ENCODE peak calls at places on chromosomes 1 and 21, in seven cellular contexts. O, T, C, G, Q, M and S are unnamed samples.

GRCh38 chr1:161115132-161115711 is 2.6 kb downstream of the PFDN2 start:
- DNase-seq in Q (no peak), C (no peak), T (no peak), G (no peak), M (peak), O (no peak), S (peak)

GRCh38 chr1:29682171-29682917 is 446.0 kb downstream of the PTPRU start:
- DNase-seq in C (peak), O (no peak), Q (no peak), T (peak), G (no peak), M (no peak), S (no peak)

GRCh38 chr1:235160395-235160964 is 570 bp downstream of the RBM34 start:
- DNase-seq in C (no peak), G (no peak), M (peak), O (peak), T (no peak), Q (no peak), S (no peak)

GRCh38 chr1:173823776-173824314 is 628 bp upstream of the DARS2 start:
- DNase-seq in Q (no peak), G (no peak), T (no peak), C (no peak), M (no peak), O (no peak), S (no peak)

GRCh38 chr1:66570196-66570595 is 36.2 kb downstream of the SGIP1 start:
- DNase-seq in T (no peak), Q (no peak), C (no peak), M (no peak), O (no peak), G (no peak), S (no peak)

GRCh38 chr1:6148497-6149241 is 31.5 kb downstream of the CHD5 start:
- DNase-seq in C (peak), O (peak), G (peak), Q (peak), T (no peak), M (peak), S (peak)

GRCh38 chr1:109274533-109275476 is 8.1 kb downstream of the PSRC1 start:
- DNase-seq in M (peak), O (no peak), T (no peak), C (peak), G (peak), Q (peak), S (peak)

GRCh38 chr1:244224487-244225430 is 173.7 kb downstream of the ZBTB18 start:
- DNase-seq in M (no peak), Q (no peak), C (no peak), G (peak), O (no peak), T (peak), S (no peak)

GRCh38 chr1:111234258-111234657 is 6.7 kb downstream of the CHI3L2 start:
- DNase-seq in G (no peak), C (no peak), O (no peak), M (no peak), Q (no peak), T (no peak), S (no peak)

GRCh38 chr21:28089599-28090421 is 902.9 kb downstream of the LTN1 start:
- DNase-seq in C (no peak), O (no peak), M (peak), T (no peak), G (no peak), Q (no peak), S (peak)

GRCh38 chr1:10046356-10047085 is 13.8 kb downstream of the UBE4B start:
- DNase-seq in G (no peak), O (no peak), Q (no peak), M (no peak), C (no peak), T (no peak), S (no peak)

GRCh38 chr1:47755368-47755990 is 241.7 kb downstream of the TRABD2B start:
- DNase-seq in M (peak), C (no peak), O (peak), G (peak), Q (no peak), T (no peak), S (peak)

GRCh38 chr1:197994907-197995407 is 77.8 kb downstream of the LHX9 start:
- DNase-seq in O (no peak), C (no peak), T (no peak), M (peak), Q (no peak), G (no peak), S (peak)

GRCh38 chr1:159214149-159214760 is 9.6 kb downstream of the ACKR1 start:
- DNase-seq in T (peak), G (peak), C (no peak), O (peak), Q (peak), M (peak), S (peak)

GRCh38 chr1:216034506-216034905 is 388.7 kb downstream of the USH2A start:
- DNase-seq in O (no peak), T (no peak), C (no peak), Q (no peak), G (no peak), M (no peak), S (peak)
- TF ChIP-seq CTCF in O (no peak), T (no peak), C (no peak), Q (peak), G (no peak), M (no peak), S (no peak)

GRCh38 chr1:2459757-2460156 is 16.3 kb upstream of the PLCH2 start:
- DNase-seq in O (no peak), M (peak), T (peak), Q (no peak), G (peak), C (no peak), S (no peak)
- TF ChIP-seq CTCF in O (no peak), M (no peak), T (no peak), Q (no peak), G (no peak), C (peak), S (no peak)

GRCh38 chr1:18528616-18529015 is 47.9 kb downstream of the KLHDC7A start:
- DNase-seq in M (no peak), T (no peak), O (no peak), Q (no peak), C (no peak), G (no peak), S (no peak)

GRCh38 chr1:18529714-18530113 is 49.0 kb downstream of the KLHDC7A start:
- DNase-seq in G (no peak), O (no peak), C (no peak), M (no peak), Q (no peak), T (no peak), S (no peak)

GRCh38 chr1:18532390-18533170 is 51.9 kb downstream of the KLHDC7A start:
- DNase-seq in C (no peak), T (no peak), Q (no peak), O (no peak), M (no peak), G (no peak), S (no peak)

GRCh38 chr1:18531503-18531845 is 50.7 kb downstream of the KLHDC7A start:
- DNase-seq in O (no peak), T (no peak), Q (no peak), M (no peak), C (no peak), G (no peak), S (no peak)

DNA sequence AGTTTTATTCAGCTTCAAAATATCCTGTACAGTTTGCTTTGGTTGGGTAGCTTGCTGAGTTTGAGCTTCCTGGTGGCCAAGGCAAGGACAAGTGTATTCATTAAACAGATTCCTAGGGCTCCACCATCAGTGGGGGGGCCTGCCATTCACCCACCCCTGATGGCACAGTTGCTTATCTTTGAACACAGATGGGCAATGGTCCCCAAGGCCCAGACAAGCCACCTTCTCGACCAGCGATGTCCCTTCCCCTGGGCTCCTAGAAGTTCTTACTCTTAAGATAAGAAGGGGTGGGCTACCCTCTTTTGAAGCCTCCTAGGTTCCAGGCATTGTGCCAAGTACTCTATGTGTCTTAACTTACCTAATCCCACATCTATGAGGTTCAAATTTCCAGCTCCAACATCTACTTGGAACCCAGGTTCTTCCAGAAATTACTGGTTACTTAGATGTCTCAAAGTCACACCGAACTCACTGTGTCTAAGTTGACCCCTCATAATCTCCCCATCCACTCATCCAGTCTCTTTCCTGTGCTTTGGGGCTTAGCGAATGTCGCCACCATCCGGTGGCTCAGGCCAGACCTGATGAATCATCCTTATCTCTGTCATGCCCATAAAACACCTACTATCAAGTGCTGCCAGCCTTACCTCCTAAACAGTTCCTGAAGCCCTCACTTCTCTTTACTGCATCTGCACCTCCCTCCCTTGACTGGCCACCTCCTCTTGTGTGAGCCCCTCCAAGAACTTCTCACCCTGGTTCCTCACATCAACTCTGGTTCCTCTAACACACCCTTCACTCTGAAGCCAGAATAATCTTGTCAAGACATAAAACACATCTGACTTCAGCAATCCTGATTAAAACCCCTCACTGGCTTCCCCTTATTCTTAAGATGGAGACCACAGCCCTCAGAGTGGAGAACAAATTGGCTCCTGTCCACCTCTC is 50.1 kb downstream of the KLHDC7A start:
- DNase-seq in M (no peak), C (no peak), O (no peak), G (no peak), T (no peak), Q (no peak), S (no peak)
- TF ChIP-seq CTCF in M (no peak), C (no peak), O (no peak), G (no peak), T (no peak), Q (no peak), S (no peak)

GRCh38 chr1:45499415-45499769 is 481 bp downstream of the CCDC163 start:
- DNase-seq in C (no peak), M (no peak), O (no peak), T (no peak), G (no peak), Q (no peak), S (no peak)
- TF ChIP-seq CTCF in C (no peak), M (no peak), O (no peak), T (no peak), G (no peak), Q (no peak), S (no peak)

GRCh38 chr1:157819215-157819614 is 705 bp downstream of the FCRL1 start:
- DNase-seq in G (no peak), T (no peak), C (no peak), M (no peak), O (no peak), Q (no peak), S (no peak)

GRCh38 chr1:157819886-157820285 is at the start of gene FCRL1:
- DNase-seq in C (no peak), T (no peak), G (no peak), Q (no peak), O (no peak), M (no peak), S (no peak)

DNA sequence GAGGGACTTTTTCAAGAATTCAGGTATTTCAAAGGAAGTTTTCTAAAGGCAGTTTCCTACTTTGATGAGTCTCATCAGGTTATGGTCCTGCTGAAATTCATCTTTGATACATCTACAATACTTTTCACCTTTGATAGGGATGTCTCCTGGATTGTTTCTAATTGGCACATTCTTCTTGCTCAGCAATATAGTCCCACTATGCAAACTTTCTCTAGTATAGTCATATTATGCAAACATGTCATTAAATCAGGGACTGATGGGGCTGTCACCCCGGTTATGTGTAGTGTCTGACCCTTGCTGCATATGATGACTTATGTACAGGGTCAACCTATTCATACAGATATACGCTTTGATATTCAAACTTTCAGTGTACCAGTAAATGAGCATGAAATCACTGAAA is 379 bp upstream of the FCRL1 start:
- DNase-seq in Q (no peak), G (no peak), O (no peak), M (no peak), T (no peak), C (no peak), S (no peak)
- TF ChIP-seq CTCF in Q (no peak), G (no peak), O (no peak), M (no peak), T (no peak), C (no peak), S (no peak)

GRCh38 chr1:165678509-165678908 is 19.9 kb downstream of the ALDH9A1 start:
- DNase-seq in G (no peak), M (no peak), Q (no peak), C (no peak), O (no peak), T (no peak), S (no peak)

GRCh38 chr1:165683848-165684485 is 14.4 kb downstream of the ALDH9A1 start:
- DNase-seq in G (no peak), T (no peak), Q (no peak), M (no peak), O (no peak), C (no peak), S (no peak)

GRCh38 chr1:165675794-165676193 is 22.6 kb downstream of the ALDH9A1 start:
- DNase-seq in Q (no peak), C (no peak), T (no peak), O (no peak), G (no peak), M (no peak), S (no peak)

GRCh38 chr1:165680303-165680702 is 18.1 kb downstream of the ALDH9A1 start:
- DNase-seq in T (no peak), O (no peak), C (no peak), Q (no peak), G (peak), M (no peak), S (no peak)

DNA sequence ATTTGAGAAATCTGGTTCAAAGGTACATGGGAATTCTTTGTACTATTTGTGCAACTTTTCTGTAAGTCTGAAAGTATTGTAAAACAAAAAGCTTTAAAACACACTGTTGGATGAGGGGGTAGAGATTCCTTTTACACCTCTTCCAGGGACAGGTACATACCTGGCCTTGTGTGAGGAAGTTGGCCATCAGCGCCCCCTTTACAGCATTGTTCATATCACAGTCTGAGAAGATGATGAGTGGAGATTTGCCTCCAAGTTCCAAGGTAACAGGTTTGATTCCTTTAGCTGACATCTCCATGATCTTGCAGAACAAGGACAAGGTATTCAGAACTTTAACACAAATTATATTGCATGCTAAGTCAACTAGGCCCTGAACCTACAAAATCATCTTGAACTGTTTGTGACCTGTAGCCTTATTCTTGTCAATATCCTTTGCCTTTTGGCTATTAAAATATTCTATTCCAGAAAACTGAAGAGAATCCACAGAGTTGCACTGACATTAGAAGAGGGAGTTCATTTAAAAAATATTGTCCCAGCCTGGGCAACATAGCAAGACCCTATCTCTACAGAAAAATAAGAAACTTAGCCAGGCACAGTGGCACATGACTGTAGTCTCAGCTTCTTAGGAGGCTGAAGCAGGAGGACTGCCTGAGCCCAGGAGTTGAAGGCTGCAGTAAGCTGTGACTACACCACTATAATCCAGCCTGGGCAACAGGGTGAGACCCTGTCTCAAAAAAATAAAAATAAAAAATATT is 18.9 kb downstream of the ALDH9A1 start:
- DNase-seq in C (no peak), G (no peak), T (no peak), M (no peak), O (no peak), Q (no peak), S (no peak)
- TF ChIP-seq CTCF in C (no peak), G (no peak), T (no peak), M (no peak), O (no peak), Q (no peak), S (no peak)

GRCh38 chr21:42233067-42233981 is 14.4 kb downstream of the ABCG1 start:
- DNase-seq in C (peak), T (peak), Q (no peak), M (peak), O (peak), G (peak), S (peak)
- TF ChIP-seq CTCF in C (peak), T (peak), Q (peak), M (no peak), O (no peak), G (peak), S (no peak)

GRCh38 chr1:228228601-228229074 is 20.8 kb downstream of the OBSCN start:
- DNase-seq in Q (no peak), G (no peak), T (no peak), M (peak), C (no peak), O (no peak), S (no peak)

GRCh38 chr1:228226141-228226874 is 18.5 kb downstream of the OBSCN start:
- DNase-seq in C (no peak), M (no peak), T (no peak), O (no peak), Q (no peak), G (no peak), S (no peak)

GRCh38 chr1:228225740-228226139 is 17.9 kb downstream of the OBSCN start:
- DNase-seq in M (no peak), O (no peak), C (no peak), T (no peak), G (no peak), Q (no peak), S (no peak)

GRCh38 chr1:228225165-228225710 is 17.4 kb downstream of the OBSCN start:
- DNase-seq in C (no peak), T (no peak), M (no peak), Q (no peak), O (no peak), G (no peak), S (no peak)

GRCh38 chr1:228226956-228227791 is 19.3 kb downstream of the OBSCN start:
- DNase-seq in O (no peak), M (no peak), T (no peak), Q (no peak), C (no peak), G (no peak), S (peak)
- TF ChIP-seq CTCF in O (no peak), M (no peak), T (no peak), Q (no peak), C (no peak), G (no peak), S (peak)

GRCh38 chr1:15722411-15722810 is 13.6 kb upstream of the SLC25A34 start:
- DNase-seq in C (no peak), Q (no peak), O (no peak), T (no peak), G (no peak), M (no peak), S (no peak)

GRCh38 chr1:15718199-15718601 is 17.9 kb upstream of the SLC25A34 start:
- DNase-seq in O (no peak), C (no peak), Q (no peak), T (no peak), M (no peak), G (peak), S (no peak)

GRCh38 chr1:15720861-15721260 is 15.2 kb upstream of the SLC25A34 start:
- DNase-seq in Q (no peak), T (no peak), O (no peak), G (no peak), C (no peak), M (no peak), S (no peak)

GRCh38 chr1:15717418-15718131 is 18.5 kb upstream of the SLC25A34 start:
- DNase-seq in C (no peak), M (no peak), T (no peak), Q (no peak), O (no peak), G (peak), S (no peak)

DNA sequence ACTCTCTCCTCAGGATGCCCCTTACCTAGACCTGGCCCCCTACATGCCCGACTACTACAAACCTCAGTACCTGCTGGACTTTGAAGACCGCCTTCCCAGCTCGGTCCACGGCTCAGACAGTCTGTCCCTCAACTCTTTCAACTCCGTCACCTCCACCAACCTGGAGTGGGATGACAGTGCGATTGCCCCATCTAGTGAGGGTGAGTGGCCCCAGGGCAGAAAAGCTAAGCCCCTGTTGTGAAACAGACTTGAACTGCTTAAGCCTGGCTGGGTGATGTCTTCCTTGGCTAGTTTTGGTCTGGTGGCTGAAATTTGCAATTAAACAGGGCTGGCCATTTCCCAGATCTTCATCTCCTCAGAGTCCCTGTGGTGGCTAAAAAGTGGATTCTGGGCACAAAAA is 16.3 kb upstream of the SLC25A34 start:
- DNase-seq in M (no peak), O (no peak), G (no peak), Q (no peak), C (no peak), T (no peak), S (no peak)
- TF ChIP-seq CTCF in M (no peak), O (no peak), G (no peak), Q (no peak), C (no peak), T (no peak), S (no peak)